ENCODE peak calls at places on chromosomes 4 and X, in eight cellular contexts. Z is NCI-H1092 treated with DMSO at 0.1 percent for 48 hours; U is stimulated activated CD4-positive, alpha-beta T cell treated with anti-CD3 and anti-CD28 coated beads, Interleukin-15, amount 100 ng/mL, for 1 hour; A is CD4-positive, alpha-beta T cell; R is Ammon's horn; O is NCI-H1694; Q is fibroblast of mammary gland; I is sciatic nerve. L is an unnamed sample.

GRCh38 chr4:57037982-57038604 is 59.4 kb downstream of the POLR2B start:
- DNase-seq in U (no peak), A (no peak), O (no peak), Q (peak), I (peak), R (peak), Z (peak), L (peak)

GRCh38 chr4:55445921-55446577 is 50.3 kb downstream of the TMEM165 start:
- DNase-seq in A (no peak), I (no peak), O (no peak), Z (no peak), U (no peak), R (no peak), Q (peak), L (no peak)

GRCh38 chrX:10615931-10616780 is 4.2 kb downstream of the MID1 start:
- DNase-seq in I (no peak), Q (peak), U (no peak), R (peak), A (no peak), O (no peak), Z (peak), L (peak)

GRCh38 chrX:132330156-132330729 is 111.0 kb upstream of the RAP2C start:
- DNase-seq in Q (no peak), U (no peak), Z (no peak), R (no peak), I (no peak), A (no peak), O (no peak), L (no peak)

GRCh38 chr4:53476232-53477037 is 99.0 kb downstream of the FIP1L1 start:
- DNase-seq in R (no peak), O (no peak), Z (no peak), U (no peak), A (no peak), I (no peak), Q (peak), L (no peak)

GRCh38 chr4:22720091-22720490 is 27.4 kb downstream of the GBA3 start:
- DNase-seq in I (no peak), U (no peak), A (no peak), R (no peak), Q (no peak), Z (no peak), O (no peak), L (no peak)

GRCh38 chr4:1537410-1538095 is 131.3 kb upstream of the NKX1-1 start:
- DNase-seq in A (no peak), Z (no peak), I (no peak), O (no peak), U (no peak), R (no peak), Q (no peak), L (no peak)

GRCh38 chr4:100581337-100581736 is 63.5 kb upstream of the EMCN start:
- DNase-seq in O (no peak), Z (no peak), R (peak), A (no peak), I (no peak), Q (no peak), U (no peak), L (no peak)

GRCh38 chrX:127030011-127030738 is 210.6 kb downstream of the PRR32 start:
- DNase-seq in Z (no peak), U (no peak), A (no peak), R (no peak), I (no peak), O (no peak), Q (no peak), L (no peak)

GRCh38 chrX:55717521-55718497 is at the start of gene RRAGB:
- DNase-seq in R (peak), O (peak), Q (peak), I (peak), U (peak), Z (peak), A (peak), L (peak)

GRCh38 chr4:48958582-48958981 is 27.5 kb upstream of the CWH43 start:
- DNase-seq in Q (no peak), I (no peak), R (no peak), U (no peak), A (no peak), O (no peak), Z (no peak), L (no peak)

GRCh38 chrX:154411981-154412340 is 622 bp downstream of the TAFAZZIN start:
- DNase-seq in R (peak), I (peak), A (peak), Z (peak), O (peak), Q (peak), U (no peak), L (peak)

GRCh38 chr4:7189475-7190277 is 2.7 kb upstream of the SORCS2 start:
- DNase-seq in Q (no peak), Z (no peak), A (no peak), U (no peak), I (no peak), R (no peak), O (no peak), L (peak)

GRCh38 chrX:135112096-135112729 is 8.1 kb downstream of the ETDB start:
- DNase-seq in Q (peak), A (peak), U (no peak), O (no peak), R (peak), I (peak), Z (no peak), L (no peak)

GRCh38 chr4:140296335-140296753 is 77.1 kb upstream of the SCOC start:
- DNase-seq in I (peak), A (no peak), Q (peak), O (no peak), R (peak), Z (peak), U (no peak), L (peak)

GRCh38 chr4:81466841-81467671 is 4.7 kb downstream of the RASGEF1B start:
- DNase-seq in R (peak), Q (peak), U (peak), I (peak), Z (peak), O (peak), A (peak), L (peak)

GRCh38 chrX:30793075-30793766 is 95.8 kb downstream of the TAB3 start:
- DNase-seq in A (no peak), I (peak), U (no peak), R (no peak), O (no peak), Z (no peak), Q (no peak), L (no peak)

GRCh38 chr4:135201081-135201480 is 999.5 kb upstream of the PABPC4L start:
- DNase-seq in I (no peak), U (no peak), O (no peak), A (no peak), R (no peak), Q (no peak), Z (no peak), L (no peak)

GRCh38 chr4:86957214-86957613 is 22.4 kb downstream of the AFF1 start:
- DNase-seq in O (no peak), U (no peak), I (no peak), Z (no peak), Q (peak), R (no peak), A (no peak), L (no peak)

GRCh38 chr4:144504853-144505252 is 141.1 kb upstream of the HHIP start:
- DNase-seq in Z (no peak), I (no peak), A (no peak), R (no peak), Q (no peak), U (no peak), O (no peak), L (no peak)

GRCh38 chrX:121028419-121028818 is 19.0 kb upstream of the GLUD2 start:
- DNase-seq in R (no peak), U (no peak), I (no peak), A (no peak), Z (peak), Q (no peak), O (no peak), L (no peak)

GRCh38 chr4:141430686-141431085 is 205.7 kb upstream of the IL15 start:
- DNase-seq in Z (no peak), A (no peak), R (no peak), O (no peak), Q (no peak), U (no peak), I (no peak), L (no peak)

GRCh38 chr4:72352746-72353145 is 216.3 kb downstream of the ADAMTS3 start:
- DNase-seq in R (no peak), Q (no peak), Z (no peak), U (no peak), O (no peak), A (no peak), I (no peak), L (no peak)

GRCh38 chr4:151957163-151957562 is 196.4 kb upstream of the GATB start:
- DNase-seq in Z (no peak), U (no peak), I (no peak), A (no peak), Q (no peak), R (no peak), O (no peak), L (no peak)

GRCh38 chrX:31550169-31550568 is 478.3 kb upstream of the FTHL17 start:
- DNase-seq in I (no peak), Z (no peak), O (no peak), U (no peak), Q (no peak), A (no peak), R (peak), L (no peak)

GRCh38 chr4:3756343-3757059 is 9.7 kb upstream of the ADRA2C start:
- DNase-seq in Q (no peak), U (no peak), O (no peak), R (no peak), A (no peak), I (no peak), Z (no peak), L (no peak)

GRCh38 chrX:9562851-9563250 is 98.0 kb downstream of the TBL1X start:
- DNase-seq in Q (peak), U (no peak), R (no peak), I (no peak), A (no peak), Z (no peak), O (no peak), L (no peak)

GRCh38 chr4:185229021-185229818 is 19.8 kb downstream of the SNX25 start:
- DNase-seq in R (no peak), Q (no peak), O (no peak), I (no peak), U (no peak), Z (no peak), A (no peak), L (no peak)

GRCh38 chrX:67693928-67694327 is 150.1 kb downstream of the AR start:
- DNase-seq in A (no peak), U (no peak), R (no peak), O (no peak), I (no peak), Z (no peak), Q (peak), L (no peak)

GRCh38 chr4:40976343-40976742 is 226.6 kb downstream of the NSUN7 start:
- DNase-seq in O (peak), I (no peak), R (peak), U (no peak), Q (peak), A (no peak), Z (peak), L (peak)

GRCh38 chrX:43940811-43941210 is 32.4 kb downstream of the NDP start:
- DNase-seq in I (no peak), A (no peak), Q (peak), O (no peak), Z (peak), R (no peak), U (no peak), L (no peak)

GRCh38 chr4:168550071-168550766 is 53.4 kb downstream of the PALLD start:
- DNase-seq in Q (peak), O (no peak), Z (no peak), I (no peak), R (no peak), A (no peak), U (no peak), L (no peak)

GRCh38 chr4:27318740-27319139 is 458.1 kb downstream of the STIM2 start:
- DNase-seq in U (no peak), I (no peak), Z (peak), O (no peak), A (no peak), R (peak), Q (peak), L (peak)

GRCh38 chr4:81756973-81757372 is 285.3 kb upstream of the RASGEF1B start:
- DNase-seq in Q (no peak), U (no peak), A (no peak), R (no peak), O (no peak), I (no peak), Z (no peak), L (no peak)

GRCh38 chr4:119040711-119041185 is 94.9 kb upstream of the MYOZ2 start:
- DNase-seq in U (no peak), O (no peak), A (no peak), Z (no peak), Q (peak), R (no peak), I (no peak), L (no peak)

L was measured in left colon.